ENCODE peak calls at places on chromosome 7, in eight cellular contexts. O is stomach, C is PC-3, J is fibroblast of lung, N is tibial artery, Y is A549, K is IMR-90, T is gastrocnemius medialis. W is an unnamed sample.

GRCh38 chr7:70193514-70193913 is 595.2 kb downstream of the AUTS2 start:
- DNase-seq in N (no peak), O (no peak), Y (peak; percentile 4), J (peak; percentile 38), K (peak; percentile 1), T (no peak), C (no peak), W (peak; percentile 8)

GRCh38 chr7:1604383-1604782 is 34.6 kb upstream of the PSMG3 start:
- DNase-seq in K (no peak), O (no peak), Y (no peak), J (no peak), N (no peak), T (no peak), C (no peak), W (no peak)

GRCh38 chr7:2525931-2526630 is 6.5 kb downstream of the LFNG start:
- DNase-seq in T (no peak), Y (peak; percentile 53), C (no peak), O (no peak), J (no peak), K (no peak), N (no peak), W (no peak)

GRCh38 chr7:137146012-137146455 is 197.5 kb downstream of the PTN start:
- DNase-seq in K (peak; percentile 95), N (no peak), C (peak; percentile 68), J (peak; percentile 98), T (no peak), O (no peak), Y (no peak), W (peak; percentile 55)

GRCh38 chr7:150441524-150441923 is 8.9 kb upstream of the GIMAP8 start:
- DNase-seq in O (no peak), N (no peak), C (no peak), Y (no peak), T (no peak), J (no peak), K (no peak), W (no peak)

GRCh38 chr7:41189866-41190265 is 513.0 kb downstream of the INHBA start:
- DNase-seq in Y (peak; percentile 46), T (no peak), J (peak; percentile 98), N (no peak), O (no peak), K (peak; percentile 97), C (peak; percentile 96), W (peak; percentile 97)

GRCh38 chr7:82677493-82677892 is 233.9 kb upstream of the CACNA2D1 start:
- DNase-seq in T (no peak), K (peak; percentile 43), C (no peak), J (peak; percentile 58), O (no peak), Y (no peak), N (no peak), W (no peak)

GRCh38 chr7:29881724-29882123 is 75.4 kb downstream of the WIPF3 start:
- DNase-seq in C (no peak), O (no peak), J (no peak), Y (no peak), T (no peak), N (no peak), K (no peak), W (no peak)

GRCh38 chr7:95684037-95684436 is 87.7 kb upstream of the PDK4 start:
- DNase-seq in K (peak; percentile 30), T (no peak), O (no peak), N (no peak), Y (peak; percentile 31), C (peak; percentile 61), J (peak; percentile 7), W (peak; percentile 73)

GRCh38 chr7:35012155-35012554 is 25.1 kb downstream of the DPY19L1 start:
- DNase-seq in Y (no peak), J (no peak), N (no peak), O (no peak), K (no peak), C (no peak), T (no peak), W (no peak)

GRCh38 chr7:45979275-45980180 is 58.5 kb upstream of the IGFBP3 start:
- DNase-seq in Y (no peak), J (no peak), O (no peak), C (no peak), T (no peak), K (no peak), N (no peak), W (no peak)

GRCh38 chr7:44101966-44102845 is 1.9 kb upstream of the AEBP1 start:
- DNase-seq in J (peak; percentile 61), Y (no peak), O (no peak), T (no peak), K (peak; percentile 85), N (peak; percentile 85), C (no peak), W (peak; percentile 47)

GRCh38 chr7:77331938-77332695 is 84.0 kb downstream of the GSAP start:
- DNase-seq in Y (peak; percentile 81), K (peak; percentile 92), O (peak; percentile 58), J (peak; percentile 85), T (peak; percentile 28), N (peak; percentile 57), C (peak; percentile 90), W (peak; percentile 95)

GRCh38 chr7:29352041-29352440 is 157.5 kb downstream of the CHN2 start:
- DNase-seq in N (no peak), T (no peak), Y (no peak), J (no peak), O (no peak), K (no peak), C (no peak), W (no peak)

GRCh38 chr7:129009437-129009836 is 45.5 kb downstream of the TNPO3 start:
- DNase-seq in Y (no peak), N (no peak), K (no peak), O (no peak), T (no peak), J (no peak), C (no peak), W (no peak)

GRCh38 chr7:94701555-94701973 is 45.6 kb upstream of the SGCE start:
- DNase-seq in C (peak; percentile 71), T (no peak), Y (peak; percentile 58), K (peak; percentile 52), J (peak; percentile 84), N (no peak), O (no peak), W (peak; percentile 91)

GRCh38 chr7:90347759-90348158 is 1.2 kb downstream of the GTPBP10 start:
- DNase-seq in O (no peak), Y (no peak), C (no peak), K (no peak), T (no peak), N (no peak), J (no peak), W (no peak)

GRCh38 chr7:66099232-66099550 is 15.5 kb upstream of the CRCP start:
- DNase-seq in J (peak; percentile 53), Y (peak; percentile 50), N (no peak), K (no peak), O (no peak), T (no peak), C (no peak), W (peak; percentile 53)

GRCh38 chr7:1698221-1698620 is 28.1 kb downstream of the ELFN1 start:
- DNase-seq in N (no peak), C (no peak), Y (no peak), K (no peak), J (no peak), T (no peak), O (no peak), W (no peak)

GRCh38 chr7:102426268-102427031 is 6.9 kb upstream of the ORAI2 start:
- DNase-seq in K (no peak), C (no peak), N (no peak), O (no peak), Y (no peak), T (no peak), J (no peak), W (no peak)

GRCh38 chr7:117154721-117155120 is 168.1 kb downstream of the WNT2 start:
- DNase-seq in N (no peak), O (no peak), K (no peak), C (no peak), J (no peak), T (no peak), Y (no peak), W (no peak)

GRCh38 chr7:5567810-5568209 is 144.2 kb upstream of the TNRC18 start:
- DNase-seq in C (no peak), O (no peak), J (no peak), T (no peak), K (no peak), N (no peak), Y (peak; percentile 51), W (peak; percentile 37)

DNA sequence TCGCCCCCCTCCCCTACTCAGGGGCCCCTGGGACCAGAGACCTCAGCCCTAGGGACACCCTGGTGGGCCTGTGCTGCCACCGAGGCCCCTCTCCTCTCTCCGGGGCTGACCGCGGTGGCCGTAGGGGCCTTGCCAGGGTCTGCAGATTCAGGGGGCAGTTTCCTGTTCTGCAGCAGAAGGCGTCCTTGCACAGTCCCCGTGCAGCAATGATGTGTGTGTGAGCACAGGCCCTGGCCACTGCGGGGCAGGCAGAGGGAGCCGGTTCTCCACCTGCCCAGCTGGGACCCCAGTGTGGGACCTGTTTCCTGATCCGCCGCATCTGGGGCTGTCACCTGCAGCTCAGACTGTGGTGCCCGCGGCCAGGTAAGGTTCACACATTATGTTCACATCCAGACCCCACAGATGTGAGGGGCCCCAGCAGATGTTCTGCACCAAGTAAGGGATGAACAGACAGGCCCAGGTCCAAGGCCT is 60.7 kb upstream of the DNAJB6 start:
- DNase-seq in J (no peak), K (no peak), T (no peak), N (no peak), C (no peak), O (no peak), Y (no peak), W (no peak)
- TF ChIP-seq CTCF in J (no peak), K (no peak), T (no peak), N (no peak), C (no peak), O (no peak), Y (no peak), W (no peak)

GRCh38 chr7:100098913-100099312 is 2.3 kb downstream of the MCM7 start:
- DNase-seq in J (no peak), Y (no peak), T (no peak), O (no peak), K (no peak), N (no peak), C (no peak), W (no peak)
- H3K4me3 ChIP-seq in J (no peak overlapping the region), Y (no peak overlapping the region), T (no peak overlapping the region), O (no peak overlapping the region), K (no peak overlapping the region), N (no peak overlapping the region), C (peak overlapping the region; percentile 80), W (no peak overlapping the region)

DNA sequence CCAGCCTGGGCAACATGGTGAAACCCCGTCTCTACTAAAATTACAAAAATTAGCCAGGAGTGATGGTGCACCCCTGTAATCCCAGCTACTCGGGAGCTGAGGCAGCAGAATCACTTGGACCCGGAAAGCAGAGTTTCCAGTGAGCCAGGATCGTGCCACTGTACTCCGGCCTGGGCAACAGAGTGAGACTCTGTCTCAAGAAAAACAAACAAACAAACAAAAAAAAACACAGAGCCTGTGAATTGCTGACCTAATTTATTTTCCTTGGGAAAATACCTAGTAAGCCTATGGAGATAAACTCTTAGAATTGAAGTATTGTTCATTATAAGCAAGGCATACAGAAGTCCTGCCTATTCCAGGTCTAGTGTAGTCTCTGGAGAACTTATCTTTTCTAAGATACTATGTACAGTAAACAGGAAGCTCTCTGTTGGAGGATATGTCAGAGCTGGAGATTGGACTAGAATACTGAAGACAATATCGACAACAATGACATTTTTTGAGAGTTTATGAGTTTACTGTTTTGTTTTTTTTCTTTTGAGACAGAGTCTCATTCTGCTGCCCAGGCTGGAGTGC is 14.9 kb downstream of the GTF2I start:
- DNase-seq in O (no peak), C (no peak), K (no peak), Y (no peak), J (no peak), N (no peak), T (no peak), W (peak; percentile 56)
- TF ChIP-seq CTCF in O (no peak), C (no peak), K (no peak), Y (no peak), J (no peak), N (no peak), T (no peak), W (no peak)

GRCh38 chr7:151894131-151895007 is 17.5 kb upstream of the PRKAG2 start:
- DNase-seq in K (no peak), O (no peak), T (no peak), Y (no peak), C (no peak), N (no peak), J (no peak), W (no peak)
- H3K4me3 ChIP-seq in K (no peak overlapping the region), O (no peak overlapping the region), T (no peak overlapping the region), Y (no peak overlapping the region), C (no peak overlapping the region), N (no peak overlapping the region), J (no peak overlapping the region), W (no peak overlapping the region)

W was measured in fibroblast of pulmonary artery.